ENCODE peak calls at places on chromosomes 5 and 9, in four cellular contexts. One of them, this sample, is unnamed.
A peak's percentile ranks its signal among the peaks of the same experiment; 100 is the strongest.

GRCh38 chr5:52989781-52990530 is 804 bp downstream of the ITGA2 start:
- DNase-seq in K562: no peak
- DNase-seq in SK-N-SH: peak; percentile 73
- DNase-seq in GM12878: no peak
- DNase-seq in this sample: peak; percentile 64

GRCh38 chr5:122924203-122924602 is 78.8 kb downstream of the SNX24 start:
- DNase-seq in K562: peak; percentile 25
- DNase-seq in SK-N-SH: no peak
- DNase-seq in GM12878: no peak
- DNase-seq in this sample: no peak

GRCh38 chr5:54643679-54644078 is 126.1 kb downstream of the SNX18 start:
- DNase-seq in K562: no peak
- DNase-seq in SK-N-SH: no peak
- DNase-seq in GM12878: no peak
- DNase-seq in this sample: no peak

GRCh38 chr9:76646249-76646648 is 118.0 kb upstream of the PCA3 start:
- DNase-seq in K562: no peak
- DNase-seq in SK-N-SH: no peak
- DNase-seq in GM12878: no peak
- DNase-seq in this sample: no peak

GRCh38 chr5:22938373-22938772 is 85.2 kb upstream of the CDH12 start:
- DNase-seq in K562: no peak
- DNase-seq in SK-N-SH: no peak
- DNase-seq in GM12878: no peak
- DNase-seq in this sample: no peak

GRCh38 chr9:4065054-4065453 is 234.8 kb downstream of the GLIS3 start:
- DNase-seq in K562: no peak
- DNase-seq in SK-N-SH: no peak
- DNase-seq in GM12878: no peak
- DNase-seq in this sample: no peak

GRCh38 chr9:70465904-70466303 is 51.4 kb upstream of the KLF9 start:
- DNase-seq in K562: no peak
- DNase-seq in SK-N-SH: no peak
- DNase-seq in GM12878: no peak
- DNase-seq in this sample: no peak

GRCh38 chr9:133876144-133876543 is 116.0 kb downstream of the VAV2 start:
- DNase-seq in K562: peak; percentile 56
- DNase-seq in SK-N-SH: peak; percentile 62
- DNase-seq in GM12878: no peak
- DNase-seq in this sample: peak; percentile 90

GRCh38 chr9:119003218-119003617 is 366.0 kb downstream of the BRINP1 start:
- DNase-seq in K562: no peak
- DNase-seq in SK-N-SH: no peak
- DNase-seq in GM12878: no peak
- DNase-seq in this sample: no peak

GRCh38 chr5:7073666-7074065 is 322.3 kb upstream of the ADCY2 start:
- DNase-seq in K562: no peak
- DNase-seq in SK-N-SH: no peak
- DNase-seq in GM12878: no peak
- DNase-seq in this sample: no peak

GRCh38 chr9:77449177-77450092 is 198.7 kb downstream of the GNA14 start:
- DNase-seq in K562: no peak
- DNase-seq in SK-N-SH: no peak
- DNase-seq in GM12878: no peak
- DNase-seq in this sample: no peak

GRCh38 chr5:160237571-160238093 is 8.3 kb downstream of the FABP6 start:
- DNase-seq in K562: no peak
- DNase-seq in SK-N-SH: no peak
- DNase-seq in GM12878: no peak
- DNase-seq in this sample: peak; percentile 56

GRCh38 chr9:130575514-130575913 is 3.9 kb upstream of the FUBP3 start:
- DNase-seq in K562: no peak
- DNase-seq in SK-N-SH: no peak
- DNase-seq in GM12878: no peak
- DNase-seq in this sample: no peak

DNA sequence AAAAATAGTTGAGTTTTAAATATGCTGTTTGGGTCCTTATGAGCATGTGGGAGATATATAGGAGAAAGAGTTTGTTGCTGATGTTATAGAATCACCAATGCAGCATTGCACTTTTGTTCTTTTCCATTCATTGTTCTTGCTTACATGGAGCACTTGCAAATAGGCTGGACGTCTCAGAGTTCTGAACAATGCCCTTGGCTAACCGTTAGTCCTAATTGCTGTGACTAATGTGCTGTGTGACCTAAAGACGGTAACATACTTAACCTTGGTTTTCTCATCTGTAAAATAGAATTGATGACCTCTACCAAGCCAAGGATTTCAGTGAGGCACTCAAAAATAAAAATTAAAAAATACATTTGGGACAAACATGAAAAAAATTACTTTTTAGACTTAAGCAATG is 29.8 kb downstream of the PIK3R1 start:
- DNase-seq in K562: no peak
- DNase-seq in SK-N-SH: no peak
- DNase-seq in GM12878: no peak
- DNase-seq in this sample: no peak
- TF ChIP-seq USF1 in K562: no peak
- TF ChIP-seq USF1 in SK-N-SH: no peak
- TF ChIP-seq USF1 in GM12878: no peak
- TF ChIP-seq USF1 in this sample: no peak

GRCh38 chr5:82640901-82641300 is 362.7 kb upstream of the RPS23 start:
- DNase-seq in K562: no peak
- DNase-seq in SK-N-SH: no peak
- DNase-seq in GM12878: no peak
- DNase-seq in this sample: no peak
- TF ChIP-seq USF1 in K562: no peak
- TF ChIP-seq USF1 in SK-N-SH: no peak
- TF ChIP-seq USF1 in GM12878: no peak
- TF ChIP-seq USF1 in this sample: no peak

DNA sequence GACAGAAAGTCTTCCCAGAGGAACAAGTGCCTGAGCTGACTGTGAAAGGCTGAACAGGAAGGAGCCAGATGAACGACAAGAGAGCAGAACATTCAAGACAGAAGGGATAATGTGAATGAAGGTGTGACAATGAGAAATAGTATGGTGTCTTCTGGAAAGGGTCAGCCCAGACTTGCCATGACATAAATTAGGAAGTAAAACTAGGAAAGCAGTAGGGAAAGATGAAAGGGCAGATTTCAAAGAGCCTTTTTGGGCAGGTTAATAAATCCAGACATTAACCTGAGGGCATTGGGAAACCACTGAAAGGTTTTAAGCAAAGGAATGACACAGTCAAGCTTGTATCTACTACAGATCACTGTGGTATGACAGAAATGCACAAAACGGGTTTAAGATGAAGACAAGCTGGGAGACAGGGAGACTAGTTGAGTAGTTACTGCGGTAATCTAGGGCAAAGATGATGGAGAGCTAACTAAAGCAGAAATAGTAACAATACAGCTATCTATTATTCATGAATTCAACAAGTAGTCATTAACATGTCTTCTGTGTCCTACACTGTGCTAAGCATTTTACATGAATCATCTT is 580.9 kb upstream of the WWC1 start:
- DNase-seq in K562: no peak
- DNase-seq in SK-N-SH: no peak
- DNase-seq in GM12878: no peak
- DNase-seq in this sample: no peak
- TF ChIP-seq USF1 in K562: no peak
- TF ChIP-seq USF1 in SK-N-SH: no peak
- TF ChIP-seq USF1 in GM12878: no peak
- TF ChIP-seq USF1 in this sample: no peak

GRCh38 chr5:126446498-126447224 is 23.5 kb downstream of the GRAMD2B start:
- DNase-seq in K562: no peak
- DNase-seq in SK-N-SH: no peak
- DNase-seq in GM12878: no peak
- DNase-seq in this sample: no peak

GRCh38 chr5:126438871-126439270 is 15.7 kb downstream of the GRAMD2B start:
- DNase-seq in K562: no peak
- DNase-seq in SK-N-SH: no peak
- DNase-seq in GM12878: no peak
- DNase-seq in this sample: no peak

GRCh38 chr5:126444137-126444536 is 20.9 kb downstream of the GRAMD2B start:
- DNase-seq in K562: no peak
- DNase-seq in SK-N-SH: no peak
- DNase-seq in GM12878: no peak
- DNase-seq in this sample: no peak

GRCh38 chr5:126445502-126446174 is 22.4 kb downstream of the GRAMD2B start:
- DNase-seq in K562: no peak
- DNase-seq in SK-N-SH: no peak
- DNase-seq in GM12878: no peak
- DNase-seq in this sample: no peak

GRCh38 chr5:126443374-126443851 is 20.2 kb downstream of the GRAMD2B start:
- DNase-seq in K562: no peak
- DNase-seq in SK-N-SH: no peak
- DNase-seq in GM12878: peak; percentile 75
- DNase-seq in this sample: no peak
- TF ChIP-seq USF1 in K562: no peak
- TF ChIP-seq USF1 in SK-N-SH: no peak
- TF ChIP-seq USF1 in GM12878: no peak
- TF ChIP-seq USF1 in this sample: no peak

GRCh38 chr9:106913276-106913675 is 50.3 kb downstream of the ZNF462 start:
- DNase-seq in K562: no peak
- DNase-seq in SK-N-SH: no peak
- DNase-seq in GM12878: no peak
- DNase-seq in this sample: no peak

GRCh38 chr9:106918825-106919509 is 56.0 kb downstream of the ZNF462 start:
- DNase-seq in K562: no peak
- DNase-seq in SK-N-SH: no peak
- DNase-seq in GM12878: no peak
- DNase-seq in this sample: no peak

GRCh38 chr9:106915851-106916250 is 52.9 kb downstream of the ZNF462 start:
- DNase-seq in K562: no peak
- DNase-seq in SK-N-SH: no peak
- DNase-seq in GM12878: no peak
- DNase-seq in this sample: no peak

GRCh38 chr9:106920091-106920490 is 57.1 kb downstream of the ZNF462 start:
- DNase-seq in K562: no peak
- DNase-seq in SK-N-SH: no peak
- DNase-seq in GM12878: no peak
- DNase-seq in this sample: no peak

DNA sequence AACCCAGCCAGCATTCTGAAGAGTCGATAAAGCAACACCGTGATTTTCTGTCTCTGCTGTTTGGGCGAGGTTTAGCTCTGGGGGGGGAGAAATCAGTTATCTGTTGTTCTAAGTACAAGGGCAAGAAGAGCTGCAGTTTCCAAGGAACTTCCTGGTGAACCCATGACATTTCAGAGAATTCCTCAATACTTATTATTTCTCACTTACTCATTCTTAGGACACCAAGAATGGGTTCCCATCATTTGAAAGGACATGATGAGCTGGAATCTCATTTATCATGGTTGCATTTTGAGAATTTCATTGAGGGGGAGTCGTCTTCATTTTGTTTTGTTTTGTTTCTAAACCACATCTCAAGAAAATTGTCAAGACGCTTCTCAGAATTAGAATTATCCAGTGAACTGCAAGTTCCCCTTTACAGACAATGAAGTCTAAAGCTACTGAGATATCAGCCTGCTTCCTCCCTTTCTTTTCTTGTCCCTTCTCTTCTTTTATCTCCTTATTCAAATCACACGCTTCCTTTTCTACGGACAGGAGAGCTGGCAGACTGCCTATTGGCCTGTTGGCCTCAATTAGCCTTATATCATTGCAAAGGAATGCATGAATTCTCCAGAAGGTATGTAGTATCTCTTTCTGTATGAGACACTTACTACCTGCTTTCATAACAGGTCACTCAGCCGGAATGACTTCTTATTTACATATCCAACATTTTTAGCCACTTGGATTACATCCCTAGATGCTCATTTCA is 53.7 kb downstream of the ZNF462 start:
- DNase-seq in K562: no peak
- DNase-seq in SK-N-SH: no peak
- DNase-seq in GM12878: no peak
- DNase-seq in this sample: no peak
- TF ChIP-seq USF1 in K562: no peak
- TF ChIP-seq USF1 in SK-N-SH: no peak
- TF ChIP-seq USF1 in GM12878: no peak
- TF ChIP-seq USF1 in this sample: no peak

GRCh38 chr5:55832446-55832845 is 18.7 kb upstream of the IL31RA start:
- DNase-seq in K562: no peak
- DNase-seq in SK-N-SH: no peak
- DNase-seq in GM12878: no peak
- DNase-seq in this sample: no peak

DNA sequence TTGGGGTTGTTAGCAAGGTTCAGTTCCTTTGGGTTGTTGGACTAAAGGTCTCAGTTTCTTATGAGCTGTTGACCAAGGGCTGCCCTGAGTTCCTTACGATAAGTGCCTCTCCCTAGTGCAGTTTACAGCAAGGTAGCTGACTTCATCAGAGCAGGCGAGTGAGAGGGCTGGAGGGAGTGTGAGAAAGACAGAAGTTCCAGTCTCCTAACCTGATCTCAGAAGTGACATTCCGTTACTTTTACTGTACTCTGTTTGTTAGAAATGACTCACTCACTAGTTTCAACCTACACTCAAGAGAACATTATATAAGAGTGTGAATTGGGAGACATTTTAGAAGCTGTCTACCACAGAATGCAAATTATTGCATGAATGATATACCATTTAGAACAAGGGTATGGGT is 21.2 kb upstream of the IL31RA start:
- DNase-seq in K562: no peak
- DNase-seq in SK-N-SH: no peak
- DNase-seq in GM12878: peak; percentile 7
- DNase-seq in this sample: no peak
- TF ChIP-seq USF1 in K562: no peak
- TF ChIP-seq USF1 in SK-N-SH: no peak
- TF ChIP-seq USF1 in GM12878: no peak
- TF ChIP-seq USF1 in this sample: no peak

DNA sequence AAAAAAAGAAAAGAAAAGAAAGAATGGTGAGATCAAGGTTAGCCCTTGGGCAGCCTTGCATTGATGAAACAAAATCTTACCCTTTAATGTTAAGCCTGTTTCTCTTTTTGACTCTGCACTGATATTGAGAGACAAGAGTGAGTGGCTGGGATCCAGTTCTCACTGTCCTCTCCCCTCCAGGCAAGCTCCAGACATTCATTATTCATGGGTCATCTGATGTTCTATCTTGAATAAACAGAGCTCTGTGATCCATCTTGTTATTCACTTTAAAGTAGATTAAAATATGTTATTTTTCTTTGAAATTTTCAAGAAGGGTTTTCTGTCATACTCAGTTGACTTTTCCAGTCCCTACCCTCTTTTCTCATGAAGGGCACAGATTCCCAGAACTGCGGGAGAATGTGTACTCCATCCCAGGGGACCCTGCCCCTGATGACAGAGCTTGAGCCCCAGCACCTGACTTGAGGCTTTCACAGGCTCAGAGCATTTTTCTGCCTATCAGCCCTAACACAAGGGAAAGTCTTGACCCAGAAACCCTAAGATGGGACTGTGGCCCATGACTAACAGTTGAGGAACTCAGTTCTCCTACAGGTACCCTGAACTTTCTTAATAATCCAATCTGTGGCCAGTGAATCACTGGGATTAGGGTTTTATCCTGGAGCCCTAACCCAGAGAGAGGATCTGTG is 24.1 kb downstream of the ACTL7B start:
- DNase-seq in K562: no peak
- DNase-seq in SK-N-SH: no peak
- DNase-seq in GM12878: no peak
- DNase-seq in this sample: no peak
- TF ChIP-seq USF1 in K562: no peak
- TF ChIP-seq USF1 in SK-N-SH: no peak
- TF ChIP-seq USF1 in GM12878: no peak
- TF ChIP-seq USF1 in this sample: no peak